ENCODE peak calls at places on chromosomes 5 and 9, in nine cellular contexts. A is NAMALWA, D is small intestine, Z is GM13976, E is ELF-1, S is Calu3, T is iPS-NIHi11, W is fibroblast of villous mesenchyme, F is keratinocyte. R is an unnamed sample.

GRCh38 chr5:115575167-115576070 is 26.9 kb downstream of the TICAM2 start:
- DNase-seq in D (no peak), S (no peak), T (no peak), E (no peak), F (no peak), A (peak; percentile 45), W (no peak), Z (no peak), R (peak; percentile 66)

GRCh38 chr9:116202219-116202912 is 48.8 kb downstream of the PAPPA start:
- DNase-seq in D (no peak), A (no peak), Z (no peak), S (no peak), T (no peak), F (no peak), E (no peak), W (no peak), R (no peak)

GRCh38 chr5:60026174-60026573 is 132.6 kb upstream of the PDE4D start:
- DNase-seq in Z (no peak), W (peak; percentile 26), D (no peak), A (no peak), F (no peak), T (no peak), S (no peak), E (no peak), R (peak; percentile 30)

GRCh38 chr5:37400501-37400900 is 21.4 kb downstream of the WDR70 start:
- DNase-seq in W (peak; percentile 45), F (no peak), T (no peak), A (no peak), Z (no peak), E (no peak), D (no peak), S (no peak), R (no peak)

GRCh38 chr9:137307255-137308101 is 5.4 kb upstream of the NRARP start:
- DNase-seq in F (no peak), Z (no peak), W (peak; percentile 25), A (no peak), S (no peak), T (peak; percentile 73), E (no peak), D (peak; percentile 77), R (no peak)

GRCh38 chr5:90529939-90530677 is 724 bp upstream of the LYSMD3 start:
- DNase-seq in S (peak; percentile 78), Z (peak; percentile 57), T (peak; percentile 78), D (peak; percentile 86), A (peak; percentile 85), W (peak; percentile 81), F (no peak), E (peak; percentile 82), R (peak; percentile 70)

GRCh38 chr9:77588319-77588937 is 59.7 kb downstream of the GNA14 start:
- DNase-seq in E (peak; percentile 23), A (no peak), W (peak; percentile 81), F (peak; percentile 1), Z (no peak), S (peak; percentile 1), T (peak; percentile 13), D (peak; percentile 21), R (peak; percentile 88)

GRCh38 chr9:76419782-76420380 is 25.7 kb upstream of the RFK start:
- DNase-seq in A (peak; percentile 13), T (peak; percentile 46), S (no peak), E (no peak), F (no peak), Z (no peak), D (peak; percentile 62), W (peak; percentile 36), R (no peak)

GRCh38 chr5:138946241-138946623 is 71.1 kb upstream of the LRRTM2 start:
- DNase-seq in S (no peak), F (no peak), E (no peak), T (peak; percentile 91), A (no peak), Z (no peak), W (no peak), D (no peak), R (no peak)

GRCh38 chr9:88182501-88182900 is 44.2 kb upstream of the SPATA31C2 start:
- DNase-seq in A (no peak), D (no peak), T (no peak), Z (no peak), F (no peak), W (no peak), S (no peak), E (peak; percentile 35), R (no peak)

GRCh38 chr9:133718533-133719315 is 19.4 kb downstream of the SARDH start:
- DNase-seq in W (no peak), F (no peak), Z (no peak), D (no peak), T (no peak), A (no peak), S (no peak), E (no peak), R (no peak)

GRCh38 chr9:69056416-69056815 is 20.9 kb downstream of the FXN start:
- DNase-seq in S (no peak), T (no peak), W (no peak), A (no peak), Z (no peak), F (no peak), D (no peak), E (no peak), R (no peak)

GRCh38 chr5:158414333-158414762 is 555.4 kb upstream of the CLINT1 start:
- DNase-seq in Z (no peak), D (no peak), T (no peak), W (no peak), E (no peak), A (no peak), F (no peak), S (no peak), R (no peak)

GRCh38 chr9:32672478-32672877 is 37.0 kb upstream of the TAF1L start:
- DNase-seq in S (no peak), W (peak; percentile 80), A (no peak), Z (no peak), T (no peak), E (no peak), F (no peak), D (no peak), R (peak; percentile 89)

GRCh38 chr5:43110606-43111170 is 10.0 kb upstream of the ZNF131 start:
- DNase-seq in Z (no peak), S (peak; percentile 46), A (peak; percentile 53), T (peak; percentile 45), D (peak; percentile 60), E (peak; percentile 14), W (no peak), F (no peak), R (no peak)

R was measured in HS-5.